ENCODE peak calls at places on chromosomes 12 and 14, in eight cellular contexts. V is lower leg skin; N is AG09309; Z is AG04449; F is stomach; I is fibroblast of the aortic adventitia; R is CD4-positive, alpha-beta T cell; M is fibroblast of lung. Q is an unnamed sample.

GRCh38 chr12:9925746-9926393 is 6.3 kb downstream of the CLEC2A start:
- DNase-seq in Z (no peak), V (no peak), M (peak), R (no peak), I (peak), N (no peak), F (no peak), Q (peak)

GRCh38 chr14:92502541-92503286 is 10.9 kb upstream of the RIN3 start:
- DNase-seq in M (no peak), Z (no peak), V (no peak), I (no peak), N (no peak), R (no peak), F (no peak), Q (no peak)

GRCh38 chr14:74425525-74426201 is 347 bp downstream of the SYNDIG1L start:
- DNase-seq in V (no peak), N (no peak), M (no peak), R (peak), Z (no peak), I (no peak), F (no peak), Q (peak)

GRCh38 chr12:49296836-49297694 is 2.1 kb downstream of the PRPH start:
- DNase-seq in Z (no peak), V (no peak), F (peak), I (no peak), M (no peak), R (no peak), N (no peak), Q (no peak)

GRCh38 chr14:42123526-42123925 is 516.9 kb downstream of the LRFN5 start:
- DNase-seq in Z (no peak), V (no peak), N (no peak), R (no peak), I (no peak), M (no peak), F (no peak), Q (no peak)

GRCh38 chr12:9662488-9662887 is 7.0 kb upstream of the CLEC2D start:
- DNase-seq in V (no peak), M (no peak), F (no peak), I (no peak), Z (no peak), N (no peak), R (no peak), Q (no peak)

GRCh38 chr14:95370076-95370475 is 50.4 kb upstream of the CLMN start:
- DNase-seq in M (no peak), Z (no peak), I (no peak), V (no peak), R (no peak), F (no peak), N (no peak), Q (no peak)

GRCh38 chr12:20099395-20099976 is 268.9 kb upstream of the PDE3A start:
- DNase-seq in N (no peak), V (no peak), M (no peak), R (no peak), F (no peak), Z (no peak), I (no peak), Q (no peak)

DNA sequence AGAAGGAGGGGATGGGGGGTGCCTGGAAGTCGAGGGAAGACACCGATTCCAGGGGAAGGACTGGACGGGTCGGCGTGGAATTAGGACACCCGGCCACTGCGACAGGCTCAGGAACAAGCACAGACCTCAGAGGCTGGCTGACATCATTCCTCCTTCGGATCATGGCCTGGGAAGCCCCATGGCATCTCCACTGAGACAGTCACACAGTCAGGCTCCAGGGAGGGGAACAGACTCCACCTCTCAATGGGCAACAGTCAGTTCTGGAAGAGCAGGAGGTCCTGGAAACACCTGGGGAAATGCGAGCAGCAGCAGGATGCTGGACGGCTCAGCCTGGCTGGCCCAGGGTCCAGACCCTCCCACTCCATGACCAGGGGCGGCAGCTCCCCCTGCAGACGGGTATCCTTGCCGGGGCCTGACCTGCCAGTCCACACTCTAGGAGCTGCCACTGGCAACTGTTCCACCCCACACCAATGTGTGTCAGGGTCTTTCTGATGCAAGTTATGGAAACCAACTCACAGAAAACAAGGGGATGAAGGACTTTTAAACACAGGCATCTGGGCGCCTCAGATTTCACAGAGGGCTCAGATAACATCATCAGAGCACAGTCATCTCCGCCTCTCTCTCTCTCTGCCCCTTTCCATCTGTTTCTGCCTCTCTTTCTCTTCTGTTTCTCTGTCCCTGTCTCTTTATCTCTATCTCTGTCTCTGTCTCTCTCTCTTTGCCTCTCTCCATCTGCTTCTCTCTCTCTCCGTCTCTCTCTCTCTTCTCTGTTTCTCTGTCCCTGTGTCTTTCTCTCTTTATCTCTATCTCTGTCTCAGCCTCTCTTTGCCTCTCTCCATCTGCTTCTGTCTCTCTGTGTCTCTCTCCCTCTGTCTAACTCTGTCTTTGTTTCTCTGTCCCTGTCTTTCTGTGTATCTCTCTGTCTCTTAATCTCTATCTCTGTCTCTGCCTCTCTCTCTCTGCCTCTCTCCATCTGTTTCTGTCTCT is 67.6 kb upstream of the FBRSL1 start:
- DNase-seq in F (no peak), R (no peak), Z (no peak), V (no peak), I (peak), M (peak), N (no peak), Q (peak)
- TF ChIP-seq CTCF in F (no peak), R (no peak), Z (no peak), V (no peak), I (no peak), M (no peak), N (peak), Q (no peak)

GRCh38 chr14:90383126-90383730 is 13.6 kb upstream of the CALM1 start:
- DNase-seq in I (peak), N (peak), V (peak), R (peak), F (peak), Z (peak), M (peak), Q (peak)
- TF ChIP-seq CTCF in I (no peak), N (no peak), V (no peak), R (no peak), F (no peak), Z (peak), M (no peak), Q (no peak)

GRCh38 chr12:51911788-51912711 is 4.7 kb downstream of the ACVRL1 start:
- DNase-seq in M (peak), I (peak), V (no peak), R (no peak), F (no peak), N (no peak), Z (no peak), Q (no peak)

GRCh38 chr12:51915003-51915625 is 7.8 kb downstream of the ACVRL1 start:
- DNase-seq in F (no peak), R (no peak), Z (no peak), N (no peak), M (no peak), V (no peak), I (no peak), Q (no peak)

GRCh38 chr12:51914034-51914923 is 7.0 kb downstream of the ACVRL1 start:
- DNase-seq in R (no peak), Z (no peak), N (no peak), M (no peak), F (no peak), V (no peak), I (no peak), Q (no peak)

GRCh38 chr12:51911307-51911706 is 4.0 kb downstream of the ACVRL1 start:
- DNase-seq in I (no peak), M (no peak), V (no peak), Z (no peak), R (no peak), N (no peak), F (no peak), Q (no peak)

DNA sequence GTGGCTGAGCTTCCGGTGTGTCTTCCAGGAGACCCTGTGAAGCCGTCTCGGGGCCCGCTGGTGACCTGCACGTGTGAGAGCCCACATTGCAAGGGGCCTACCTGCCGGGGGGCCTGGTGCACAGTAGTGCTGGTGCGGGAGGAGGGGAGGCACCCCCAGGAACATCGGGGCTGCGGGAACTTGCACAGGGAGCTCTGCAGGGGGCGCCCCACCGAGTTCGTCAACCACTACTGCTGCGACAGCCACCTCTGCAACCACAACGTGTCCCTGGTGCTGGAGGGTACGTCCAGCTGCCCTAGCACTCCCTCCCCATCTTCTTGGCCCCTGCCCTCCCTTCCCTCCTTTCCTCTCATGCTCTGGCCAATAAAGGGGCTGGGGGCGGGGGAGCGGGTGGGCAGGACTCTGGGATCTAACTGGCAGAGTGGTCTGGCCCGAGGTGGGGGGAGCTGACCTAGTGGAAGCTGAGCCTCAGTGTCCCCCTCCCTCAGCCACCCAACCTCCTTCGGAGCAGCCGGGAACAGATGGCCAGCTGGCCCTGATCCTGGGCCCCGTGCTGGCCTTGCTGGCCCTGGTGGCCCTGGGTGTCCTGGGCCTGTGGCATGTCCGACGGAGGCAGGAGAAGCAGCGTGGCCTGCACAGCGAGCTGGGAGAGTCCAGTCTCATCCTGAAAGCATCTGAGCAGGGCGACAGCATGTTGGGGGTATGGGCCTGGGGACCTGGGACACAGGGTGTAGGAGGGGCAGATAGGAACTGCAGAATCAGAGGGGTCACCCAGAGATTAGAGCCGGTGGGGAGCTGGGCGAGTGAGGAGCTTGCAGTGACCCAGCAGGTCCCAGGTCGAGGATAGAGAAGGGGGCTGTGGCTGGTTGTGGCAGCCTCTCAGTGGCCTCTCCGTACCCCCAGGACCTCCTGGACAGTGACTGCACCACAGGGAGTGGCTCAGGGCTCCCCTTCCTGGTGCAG is 6.0 kb downstream of the ACVRL1 start:
- DNase-seq in I (no peak), Z (no peak), F (no peak), R (no peak), N (no peak), M (no peak), V (no peak), Q (no peak)
- TF ChIP-seq CTCF in I (no peak), Z (no peak), F (no peak), R (no peak), N (no peak), M (no peak), V (no peak), Q (no peak)

DNA sequence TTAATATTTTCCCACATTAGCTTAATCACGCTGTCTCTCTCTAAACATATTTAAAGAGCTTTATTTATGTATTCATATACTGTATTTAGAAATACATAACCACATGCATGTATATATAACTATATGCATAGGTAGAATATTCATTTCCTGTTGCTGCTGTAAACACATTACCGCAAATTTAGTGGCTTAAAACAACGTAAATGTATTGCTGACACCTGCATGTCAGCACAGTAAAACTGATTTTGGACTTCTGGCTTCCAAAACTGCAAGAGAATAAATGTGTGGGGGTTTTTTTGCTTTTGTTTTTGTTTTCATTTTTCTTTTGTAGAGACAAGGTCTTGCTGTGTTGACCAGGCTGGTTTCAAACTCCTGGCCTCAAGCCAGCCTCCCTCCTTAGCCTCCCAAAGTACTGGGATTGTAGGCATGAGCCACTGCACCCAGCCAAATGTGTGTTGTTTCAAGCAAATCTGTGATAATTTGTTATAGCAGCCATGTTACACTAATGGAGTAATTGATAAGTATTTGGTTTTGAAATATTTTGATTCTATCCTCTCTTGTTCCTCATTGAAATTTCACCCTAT is 61.9 kb upstream of the CMKLR1 start:
- DNase-seq in N (no peak), I (no peak), Z (no peak), F (no peak), M (no peak), R (no peak), V (no peak), Q (no peak)
- TF ChIP-seq CTCF in N (no peak), I (no peak), Z (no peak), F (no peak), M (no peak), R (no peak), V (no peak), Q (no peak)

GRCh38 chr14:50060871-50061663 is 55.3 kb downstream of the VCPKMT start:
- DNase-seq in I (peak), V (peak), Z (peak), F (no peak), N (peak), R (no peak), M (peak), Q (peak)
- TF ChIP-seq CTCF in I (peak), V (no peak), Z (no peak), F (no peak), N (no peak), R (no peak), M (peak), Q (peak)

DNA sequence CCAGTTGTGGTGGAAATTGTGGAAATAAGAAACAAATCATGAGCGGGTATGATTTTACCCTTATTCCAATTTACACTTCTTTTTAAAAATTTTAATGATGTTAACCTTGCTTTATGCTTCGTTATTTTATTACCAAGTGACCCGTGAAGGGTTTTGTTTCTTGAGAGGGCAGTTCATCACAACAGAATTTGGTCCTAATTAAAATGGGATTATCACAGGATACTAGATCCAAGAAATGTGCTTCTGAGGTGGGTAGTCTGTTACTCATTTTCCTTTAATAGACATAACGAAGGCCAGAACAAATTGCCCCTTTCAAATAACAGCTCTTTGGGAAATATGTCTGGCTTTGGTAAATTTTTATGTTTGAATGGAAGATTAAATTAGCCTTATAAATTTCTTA is 25.5 kb upstream of the RASSF8 start:
- DNase-seq in V (no peak), I (no peak), M (no peak), R (no peak), N (no peak), F (no peak), Z (no peak), Q (no peak)
- TF ChIP-seq CTCF in V (no peak), I (no peak), M (no peak), R (no peak), N (no peak), F (no peak), Z (no peak), Q (no peak)

GRCh38 chr12:22084852-22085251 is 38.8 kb downstream of the CMAS start:
- DNase-seq in N (no peak), M (no peak), Z (no peak), I (no peak), V (no peak), F (no peak), R (no peak), Q (no peak)
- TF ChIP-seq CTCF in N (no peak), M (no peak), Z (no peak), I (no peak), V (no peak), F (no peak), R (no peak), Q (no peak)

DNA sequence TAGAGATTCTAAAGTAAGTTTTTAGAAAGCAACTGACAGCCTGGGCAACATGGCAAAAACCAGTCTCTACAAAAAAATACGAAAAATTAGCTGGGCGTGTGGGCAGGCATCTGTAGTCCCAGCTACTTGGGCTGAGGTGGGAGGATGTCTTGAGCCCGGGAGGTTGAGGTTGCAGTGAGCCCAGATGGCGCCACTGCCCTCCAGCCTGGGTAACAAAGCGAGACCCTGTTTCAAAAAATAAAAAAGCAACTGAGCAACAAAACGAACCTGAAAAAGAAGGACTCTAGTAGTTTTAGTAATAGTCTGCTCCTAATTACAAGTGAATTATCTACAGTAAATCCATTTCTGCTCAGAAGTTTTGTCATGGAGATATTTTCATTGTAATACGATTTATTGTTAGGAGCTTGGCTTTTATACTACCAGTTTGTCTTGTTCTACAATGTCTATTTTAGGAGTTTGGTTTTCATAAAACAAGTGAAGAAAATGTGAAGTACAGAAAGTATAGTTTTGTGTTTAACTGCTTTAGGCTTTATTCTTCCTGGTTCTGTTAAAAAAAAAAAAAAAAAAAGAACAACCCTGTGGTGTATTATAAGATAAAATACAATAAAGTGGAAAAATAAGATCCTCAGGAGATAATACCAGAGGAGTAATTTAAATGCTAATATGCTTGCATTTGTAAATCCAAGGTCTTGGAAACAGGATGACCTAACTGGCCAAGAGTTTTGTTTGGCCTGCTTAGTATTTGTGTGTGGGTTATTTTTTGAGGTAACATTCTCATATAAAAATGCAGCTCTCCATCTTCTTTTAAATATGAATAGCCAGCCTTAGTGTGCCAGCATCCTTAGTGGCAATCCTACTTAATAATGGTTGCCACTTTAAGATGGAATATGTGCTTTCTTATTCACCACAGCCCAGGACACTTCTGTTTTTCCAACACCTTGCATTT is 2.8 kb downstream of the TMX1 start:
- DNase-seq in Z (no peak), F (no peak), M (no peak), I (no peak), N (no peak), R (no peak), V (no peak), Q (no peak)
- TF ChIP-seq CTCF in Z (no peak), F (no peak), M (no peak), I (no peak), N (no peak), R (no peak), V (no peak), Q (peak)

DNA sequence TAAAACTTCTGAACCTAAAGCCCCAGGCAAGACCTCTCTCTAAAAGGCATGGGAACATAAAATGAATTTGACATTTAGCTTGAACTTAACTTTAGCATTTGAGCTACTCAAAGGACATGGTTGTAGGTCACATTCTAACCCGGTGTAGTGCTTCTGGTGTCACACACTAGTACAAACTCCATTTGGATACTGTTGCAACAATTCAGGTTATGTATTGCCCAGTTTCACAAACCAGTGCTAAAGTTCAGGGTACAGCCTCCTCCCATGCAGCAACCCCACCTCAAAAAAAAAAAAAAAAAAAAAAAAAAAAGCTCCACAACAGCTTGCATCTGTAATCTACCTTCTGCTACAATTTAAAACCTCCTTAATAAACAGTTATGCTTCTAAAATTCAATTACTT is 7.8 kb downstream of the PPTC7 start:
- DNase-seq in N (no peak), F (no peak), R (no peak), Z (no peak), I (no peak), V (no peak), M (peak), Q (peak)
- TF ChIP-seq CTCF in N (no peak), F (no peak), R (no peak), Z (no peak), I (no peak), V (no peak), M (no peak), Q (no peak)

DNA sequence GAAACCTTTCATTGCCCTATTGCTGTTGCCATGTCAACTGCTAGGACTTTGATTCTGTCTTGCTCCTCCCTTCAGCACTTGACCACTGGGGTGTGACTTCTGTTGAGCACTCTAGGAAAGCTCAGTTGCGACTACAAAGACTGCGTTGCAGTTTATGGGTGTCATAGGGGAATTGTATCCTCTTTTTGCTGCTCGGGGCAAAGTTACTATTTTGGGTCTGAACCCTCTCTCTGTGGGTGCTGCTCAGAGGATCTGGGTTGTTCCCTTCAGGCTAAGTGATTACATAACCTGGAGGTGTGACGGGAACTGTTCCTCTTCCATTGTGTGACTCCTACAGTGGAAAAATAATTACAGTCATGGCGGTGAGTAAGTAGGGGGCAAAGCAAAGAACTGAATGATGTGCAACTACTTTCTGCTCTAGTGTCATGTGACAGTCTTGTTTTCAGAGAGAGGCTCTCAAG is 44.3 kb upstream of the TRIM9 start:
- DNase-seq in N (no peak), R (no peak), I (no peak), M (peak), Z (no peak), F (no peak), V (peak), Q (no peak)
- TF ChIP-seq CTCF in N (no peak), R (no peak), I (no peak), M (no peak), Z (no peak), F (no peak), V (no peak), Q (no peak)

Q was measured in fibroblast of villous mesenchyme.